ENCODE peak calls at places on chromosomes 7 and 10, in eight cellular contexts. V is activated T-cell treated with anti-CD3 and anti-CD28 coated beads, Interleukin-2, amount 50 U/mL, for 72 hours; X is IMR-90; P is iris pigment epithelial cell; S is H54; Q is T-helper 9 cell; E is heart left ventricle; C is EH. F is an unnamed sample.

GRCh38 chr10:124545756-124546369 is 84.2 kb downstream of the LHPP start:
- DNase-seq in P (no peak), Q (no peak), S (no peak), C (no peak), V (no peak), X (no peak), E (no peak), F (peak)

GRCh38 chr10:112871021-112871420 is 79.0 kb upstream of the TCF7L2 start:
- DNase-seq in E (no peak), Q (no peak), S (no peak), C (no peak), P (no peak), V (no peak), X (no peak), F (no peak)

GRCh38 chr10:116170815-116171250 is 102.2 kb downstream of the GFRA1 start:
- DNase-seq in P (peak), S (no peak), V (no peak), Q (no peak), X (peak), C (peak), E (no peak), F (no peak)

GRCh38 chr7:52794621-52795020 is 240.8 kb upstream of the POM121L12 start:
- DNase-seq in Q (no peak), E (no peak), X (no peak), V (no peak), P (no peak), S (no peak), C (no peak), F (no peak)

GRCh38 chr7:33108591-33108930 is 643 bp downstream of the RP9 start:
- DNase-seq in C (no peak), S (no peak), Q (peak), X (no peak), E (no peak), V (peak), P (no peak), F (no peak)

GRCh38 chr7:51025668-51026067 is 243.0 kb upstream of the GRB10 start:
- DNase-seq in E (no peak), Q (no peak), P (no peak), X (no peak), V (no peak), S (no peak), C (no peak), F (no peak)

GRCh38 chr7:108049962-108050361 is 47.0 kb upstream of the LAMB1 start:
- DNase-seq in V (no peak), P (no peak), X (no peak), E (no peak), S (no peak), C (no peak), Q (no peak), F (no peak)

GRCh38 chr10:331186-331585 is 195.9 kb downstream of the ZMYND11 start:
- DNase-seq in P (no peak), C (no peak), X (no peak), V (no peak), S (no peak), E (no peak), Q (no peak), F (no peak)

GRCh38 chr10:126842836-126843235 is 62.4 kb upstream of the DOCK1 start:
- DNase-seq in E (no peak), V (no peak), S (no peak), Q (no peak), X (no peak), P (no peak), C (no peak), F (no peak)

GRCh38 chr10:87966454-87966853 is 103.0 kb downstream of the PTEN start:
- DNase-seq in V (no peak), P (peak), S (no peak), Q (no peak), C (peak), X (no peak), E (no peak), F (no peak)

GRCh38 chr10:64148597-64148996 is 627.4 kb downstream of the REEP3 start:
- DNase-seq in S (no peak), V (no peak), E (no peak), X (no peak), Q (no peak), P (no peak), C (no peak), F (no peak)

GRCh38 chr10:98331888-98332287 is 63.9 kb upstream of the LOXL4 start:
- DNase-seq in Q (no peak), E (no peak), P (no peak), S (peak), V (peak), X (no peak), C (no peak), F (no peak)

GRCh38 chr10:119543814-119544642 is 1.5 kb upstream of the RGS10 start:
- DNase-seq in X (no peak), E (no peak), S (no peak), P (peak), V (no peak), Q (no peak), C (no peak), F (no peak)

GRCh38 chr7:69748530-69748929 is 150.3 kb downstream of the AUTS2 start:
- DNase-seq in V (no peak), Q (no peak), S (no peak), E (no peak), C (no peak), X (no peak), P (no peak), F (no peak)

GRCh38 chr7:18363751-18364402 is 131.7 kb upstream of the HDAC9 start:
- DNase-seq in X (no peak), E (no peak), Q (no peak), P (no peak), V (no peak), C (no peak), S (no peak), F (no peak)

GRCh38 chr10:12327476-12327875 is 21.9 kb upstream of the CAMK1D start:
- DNase-seq in X (no peak), Q (no peak), P (no peak), V (no peak), E (no peak), S (no peak), C (no peak), F (no peak)

GRCh38 chr10:77036993-77037734 is 600.4 kb downstream of the KCNMA1 start:
- DNase-seq in V (no peak), Q (no peak), P (peak), C (no peak), E (no peak), S (peak), X (no peak), F (no peak)

GRCh38 chr7:42236266-42237161 is 495 bp downstream of the GLI3 start:
- DNase-seq in S (peak), C (peak), Q (no peak), P (peak), X (peak), V (peak), E (peak), F (peak)

GRCh38 chr10:62512732-62513475 is 138.7 kb downstream of the ZNF365 start:
- DNase-seq in Q (no peak), S (no peak), V (no peak), X (no peak), P (peak), C (peak), E (no peak), F (no peak)

GRCh38 chr10:5583525-5584175 is 58.9 kb downstream of the CALML3 start:
- DNase-seq in S (no peak), X (no peak), E (peak), P (peak), Q (no peak), C (no peak), V (no peak), F (no peak)

GRCh38 chr7:116451958-116452729 is 47.4 kb upstream of the CAV2 start:
- DNase-seq in E (no peak), V (no peak), P (no peak), C (no peak), Q (no peak), S (no peak), X (no peak), F (no peak)

GRCh38 chr7:19106308-19107141 is 10.9 kb downstream of the TWIST1 start:
- DNase-seq in C (peak), P (no peak), Q (no peak), X (no peak), S (no peak), E (peak), V (no peak), F (no peak)

GRCh38 chr7:155467846-155468821 is 10.2 kb downstream of the EN2 start:
- DNase-seq in S (no peak), Q (no peak), P (no peak), V (no peak), C (no peak), E (no peak), X (no peak), F (no peak)

GRCh38 chr7:71411475-71411874 is 279.5 kb downstream of the GALNT17 start:
- DNase-seq in Q (no peak), V (no peak), S (no peak), P (no peak), E (no peak), C (no peak), X (no peak), F (no peak)

GRCh38 chr10:43304687-43305333 is 37.9 kb upstream of the RASGEF1A start:
- DNase-seq in P (peak), X (peak), E (peak), S (peak), V (peak), C (peak), Q (peak), F (peak)

GRCh38 chr10:109417803-109418202 is 505.5 kb downstream of the XPNPEP1 start:
- DNase-seq in S (no peak), Q (no peak), P (no peak), E (no peak), V (no peak), X (no peak), C (no peak), F (no peak)

GRCh38 chr7:99623702-99624447 is 7.1 kb downstream of the ZSCAN25 start:
- DNase-seq in E (no peak), P (no peak), S (no peak), Q (no peak), V (peak), C (no peak), X (no peak), F (no peak)

GRCh38 chr7:1040790-1041189 is 3.6 kb upstream of the GPR146 start:
- DNase-seq in C (peak), P (peak), V (no peak), X (peak), Q (no peak), S (no peak), E (no peak), F (peak)

GRCh38 chr10:120052964-120053363 is 160.4 kb downstream of the SEC23IP start:
- DNase-seq in Q (no peak), P (no peak), S (no peak), X (no peak), V (no peak), C (no peak), E (no peak), F (no peak)

GRCh38 chr10:3828404-3829192 is 43.6 kb upstream of the KLF6 start:
- DNase-seq in Q (no peak), X (peak), P (peak), C (peak), V (peak), E (no peak), S (no peak), F (no peak)

GRCh38 chr10:78170026-78170475 is 136.4 kb downstream of the RPS24 start:
- DNase-seq in E (no peak), X (peak), C (peak), P (peak), Q (no peak), V (no peak), S (peak), F (no peak)

GRCh38 chr7:10138087-10138854 is 835.4 kb upstream of the PHF14 start:
- DNase-seq in C (no peak), V (no peak), X (no peak), E (no peak), P (no peak), S (no peak), Q (no peak), F (no peak)

GRCh38 chr10:5195727-5196374 is 786 bp upstream of the AKR1C4 start:
- DNase-seq in X (no peak), Q (no peak), E (no peak), S (no peak), C (no peak), V (no peak), P (no peak), F (no peak)

GRCh38 chr7:2431260-2431867 is 28.0 kb downstream of the CHST12 start:
- DNase-seq in V (peak), P (no peak), S (peak), C (peak), Q (peak), E (no peak), X (no peak), F (peak)

GRCh38 chr7:112556633-112557032 is 75.8 kb downstream of the LSMEM1 start:
- DNase-seq in E (no peak), X (peak), V (peak), Q (no peak), C (no peak), P (no peak), S (no peak), F (no peak)

GRCh38 chr7:54813398-54813797 is 54.4 kb upstream of the SEC61G start:
- DNase-seq in S (no peak), P (no peak), Q (no peak), C (no peak), X (no peak), V (no peak), E (no peak), F (peak)

GRCh38 chr10:28294169-28294532 is 8.7 kb downstream of the MPP7 start:
- DNase-seq in V (no peak), S (no peak), C (no peak), E (no peak), P (no peak), X (no peak), Q (no peak), F (no peak)

GRCh38 chr10:7411671-7412481 is 1.0 kb upstream of the SFMBT2 start:
- DNase-seq in Q (peak), P (no peak), C (no peak), X (no peak), E (no peak), S (no peak), V (peak), F (no peak)

F was measured in Right ventricle myocardium inferior.